ENCODE peak calls at places on chromosome 4, in five cellular contexts. S is cardiac muscle cell, V is BJ, Y is WERI-Rb-1, E is lower lobe of right lung. N is an unnamed sample.
A peak's percentile ranks its signal among the peaks of the same experiment; 100 is the strongest.

GRCh38 chr4:74671074-74671698 is 123.1 kb downstream of the BTC start:
- DNase-seq in V (no peak), S (peak; percentile 67), Y (peak; percentile 61), E (no peak), N (peak; percentile 50)

GRCh38 chr4:98275129-98275528 is 13.9 kb downstream of the RAP1GDS1 start:
- DNase-seq in S (no peak), E (no peak), Y (no peak), V (no peak), N (no peak)

GRCh38 chr4:153539058-153539826 is 73.1 kb downstream of the TMEM131L start:
- DNase-seq in V (no peak), E (no peak), Y (no peak), S (no peak), N (no peak)

GRCh38 chr4:8852118-8852704 is 19.4 kb downstream of the HMX1 start:
- DNase-seq in S (no peak), V (no peak), Y (no peak), E (peak; percentile 24), N (no peak)

GRCh38 chr4:142846729-142847606 is 867 bp upstream of the INPP4B start:
- DNase-seq in E (no peak), Y (peak; percentile 77), S (peak; percentile 62), V (no peak), N (peak; percentile 45)

GRCh38 chr4:151690164-151690856 is 70.5 kb downstream of the GATB start:
- DNase-seq in Y (peak; percentile 41), V (peak; percentile 29), E (no peak), S (no peak), N (no peak)

GRCh38 chr4:169337510-169337909 is 66.8 kb upstream of the SH3RF1 start:
- DNase-seq in Y (no peak), V (peak; percentile 92), S (no peak), E (no peak), N (no peak)

GRCh38 chr4:8546766-8547107 is 33.5 kb upstream of the GPR78 start:
- DNase-seq in V (no peak), S (no peak), E (no peak), Y (no peak), N (no peak)

GRCh38 chr4:2067446-2068197 is 8.5 kb downstream of the NAT8L start:
- DNase-seq in Y (no peak), E (peak; percentile 39), V (no peak), S (no peak), N (no peak)

GRCh38 chr4:84952004-84952403 is 14.5 kb downstream of the WDFY3 start:
- DNase-seq in E (no peak), Y (no peak), V (peak; percentile 31), S (no peak), N (no peak)

GRCh38 chr4:106343865-106344264 is 24.7 kb downstream of the GIMD1 start:
- DNase-seq in S (no peak), V (no peak), E (no peak), Y (no peak), N (no peak)

GRCh38 chr4:147571021-147571770 is 46.0 kb upstream of the TMEM184C start:
- DNase-seq in V (no peak), S (no peak), Y (no peak), E (no peak), N (no peak)

GRCh38 chr4:124262211-124263179 is 450.0 kb downstream of the ANKRD50 start:
- DNase-seq in E (peak; percentile 45), S (peak; percentile 83), V (peak; percentile 37), Y (peak; percentile 75), N (peak; percentile 63)

GRCh38 chr4:136484996-136485395 is 1047.3 kb downstream of the PCDH18 start:
- DNase-seq in Y (no peak), E (no peak), V (no peak), S (no peak), N (no peak)

GRCh38 chr4:141229408-141230101 is 8.9 kb downstream of the ZNF330 start:
- DNase-seq in V (no peak), E (no peak), S (no peak), Y (no peak), N (no peak)

GRCh38 chr4:25524616-25525146 is 131.0 kb upstream of the SLC34A2 start:
- DNase-seq in Y (no peak), V (no peak), E (no peak), S (no peak), N (no peak)

GRCh38 chr4:94527556-94528233 is 76.0 kb downstream of the PDLIM5 start:
- DNase-seq in V (no peak), S (no peak), Y (no peak), E (no peak), N (no peak)

GRCh38 chr4:148090503-148091476 is 351.4 kb downstream of the NR3C2 start:
- DNase-seq in S (no peak), V (no peak), Y (no peak), E (no peak), N (no peak)

GRCh38 chr4:185332575-185333464 is 62.9 kb downstream of the LRP2BP start:
- DNase-seq in Y (no peak), V (no peak), S (no peak), E (no peak), N (no peak)

GRCh38 chr4:19711871-19712270 is 539.8 kb upstream of the SLIT2 start:
- DNase-seq in S (no peak), V (peak; percentile 72), E (no peak), Y (no peak), N (no peak)

GRCh38 chr4:137705171-137705783 is 173.0 kb upstream of the PCDH18 start:
- DNase-seq in Y (no peak), S (peak; percentile 55), V (peak; percentile 74), E (no peak), N (no peak)

GRCh38 chr4:83780334-83780733 is 244.4 kb downstream of the GPAT3 start:
- DNase-seq in V (no peak), S (no peak), Y (no peak), E (no peak), N (no peak)

GRCh38 chr4:55758570-55758969 is 61.0 kb upstream of the EXOC1L start:
- DNase-seq in V (no peak), S (no peak), Y (no peak), E (no peak), N (no peak)

GRCh38 chr4:146742416-146742815 is 103.7 kb downstream of the POU4F2 start:
- DNase-seq in S (no peak), V (no peak), E (no peak), Y (no peak), N (no peak)

GRCh38 chr4:72531322-72531721 is 37.7 kb downstream of the ADAMTS3 start:
- DNase-seq in V (no peak), S (no peak), E (no peak), Y (no peak), N (no peak)

GRCh38 chr4:72529144-72529822 is 39.7 kb downstream of the ADAMTS3 start:
- DNase-seq in E (no peak), V (no peak), Y (no peak), S (no peak), N (no peak)

GRCh38 chr4:72525938-72526337 is 43.1 kb downstream of the ADAMTS3 start:
- DNase-seq in Y (peak; percentile 16), V (peak; percentile 5), S (peak; percentile 81), E (peak; percentile 51), N (no peak)

GRCh38 chr4:72531768-72532290 is 37.2 kb downstream of the ADAMTS3 start:
- DNase-seq in V (no peak), Y (no peak), S (no peak), E (no peak), N (no peak)

DNA sequence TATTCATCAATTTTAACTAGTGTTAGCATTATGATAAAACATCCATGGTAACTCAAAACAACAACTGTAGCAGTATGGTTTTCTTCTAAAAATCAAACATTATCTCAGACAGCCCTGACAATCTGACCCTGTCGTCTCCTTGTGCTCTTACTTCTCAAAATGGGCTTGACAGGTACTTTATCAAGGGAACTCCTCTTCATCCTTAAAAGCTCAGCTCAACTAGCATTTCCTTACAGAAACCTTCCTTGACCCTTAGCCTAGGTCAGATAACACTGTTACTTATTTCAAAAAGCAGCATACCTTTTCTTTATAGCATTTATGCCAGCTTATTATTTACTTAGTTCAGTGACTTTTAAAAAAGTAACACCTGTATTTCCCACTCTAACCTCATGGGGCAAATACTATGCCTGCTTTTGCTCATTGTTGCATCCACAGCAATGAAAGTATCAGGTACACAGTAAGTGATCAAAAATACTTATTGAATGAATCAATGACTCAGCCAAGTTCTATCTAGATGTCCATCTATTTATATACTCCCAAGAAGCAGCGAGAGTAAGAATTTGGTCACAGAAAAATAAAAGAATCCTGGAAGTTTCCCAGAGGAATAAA is 41.9 kb downstream of the ADAMTS3 start:
- DNase-seq in Y (no peak), E (no peak), V (no peak), S (no peak), N (no peak)
- TF ChIP-seq CTCF in Y (no peak), E (no peak), V (no peak), S (no peak), N (no peak)

GRCh38 chr4:53693909-53694308 is 102.6 kb upstream of the LNX1 start:
- DNase-seq in Y (no peak), E (no peak), V (no peak), S (no peak), N (peak; percentile 10)

GRCh38 chr4:53696956-53697685 is 105.8 kb upstream of the LNX1 start:
- DNase-seq in V (no peak), S (no peak), Y (no peak), E (no peak), N (no peak)

GRCh38 chr4:53695540-53696463 is 104.5 kb upstream of the LNX1 start:
- DNase-seq in Y (no peak), V (no peak), S (no peak), E (no peak), N (no peak)

GRCh38 chr4:53694666-53695065 is 103.4 kb upstream of the LNX1 start:
- DNase-seq in Y (no peak), V (no peak), S (no peak), E (no peak), N (no peak)

DNA sequence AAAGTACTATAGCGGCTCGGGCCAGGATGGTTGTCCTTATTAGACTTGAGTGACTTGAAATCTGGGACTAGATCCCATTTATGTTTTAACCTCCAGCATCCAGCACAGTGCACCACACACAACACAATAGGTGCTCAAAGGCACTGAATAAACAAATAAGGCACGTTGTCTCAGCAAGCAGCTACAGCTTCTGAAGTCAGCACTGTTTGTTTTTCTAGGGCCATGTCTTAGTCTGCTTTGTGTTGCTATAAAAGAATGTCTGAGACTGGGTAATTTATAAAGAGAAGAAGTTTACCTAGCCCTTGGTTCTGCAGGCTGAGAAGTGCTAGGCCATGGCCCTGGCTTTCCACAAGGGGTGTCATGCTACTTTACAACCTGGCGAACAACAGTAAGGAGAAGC is 102.1 kb upstream of the LNX1 start:
- DNase-seq in E (no peak), S (no peak), V (no peak), Y (no peak), N (no peak)
- TF ChIP-seq CTCF in E (no peak), S (no peak), V (no peak), Y (no peak), N (no peak)

GRCh38 chr4:128517739-128518510 is 230.3 kb upstream of the PGRMC2 start:
- DNase-seq in Y (no peak), E (no peak), V (peak; percentile 89), S (no peak), N (peak; percentile 17)
- TF ChIP-seq CTCF in Y (no peak), E (no peak), V (no peak), S (no peak), N (no peak)

DNA sequence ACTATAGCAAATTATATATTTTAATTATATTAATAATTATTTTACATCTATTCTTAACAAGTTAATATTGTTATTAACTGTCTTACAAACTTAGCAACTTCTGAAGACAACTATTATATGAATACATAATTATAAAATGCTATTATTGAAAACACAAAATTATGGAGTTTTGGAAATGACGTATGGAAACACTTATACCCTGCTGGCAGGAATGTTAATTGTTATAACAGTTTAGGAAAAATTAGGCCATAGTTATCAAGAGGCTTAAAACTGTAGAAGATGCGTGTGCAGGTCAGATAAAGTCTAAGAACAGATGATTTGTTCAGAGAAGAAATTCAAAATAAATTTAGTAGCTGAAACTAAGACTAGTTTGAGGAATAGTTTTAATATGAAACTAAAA is 211.7 kb downstream of the FAT4 start:
- DNase-seq in S (no peak), Y (no peak), E (no peak), V (no peak), N (no peak)
- TF ChIP-seq CTCF in S (no peak), Y (no peak), E (no peak), V (peak; percentile 14), N (no peak)

N was measured in nephron progenitor cell.